ENCODE peak calls at places on chromosomes 1 and 21, in six cellular contexts. One of them, this sample, is unnamed.

GRCh38 chr1:197388801-197389200 is 120.7 kb downstream of the CRB1 start:
- DNase-seq in GM23248: no peak
- DNase-seq in endodermal cell: no peak
- DNase-seq in neural progenitor cell: no peak
- DNase-seq in psoas muscle: no peak
- DNase-seq in A549: no peak
- DNase-seq in this sample: no peak

GRCh38 chr1:201266774-201267173 is 16.5 kb upstream of the PKP1 start:
- DNase-seq in psoas muscle: no peak
- DNase-seq in endodermal cell: peak; percentile 8
- DNase-seq in neural progenitor cell: no peak
- DNase-seq in GM23248: peak; percentile 98
- DNase-seq in A549: peak; percentile 92
- DNase-seq in this sample: peak; percentile 46

GRCh38 chr1:85496881-85497582 is 32.1 kb upstream of the DDAH1 start:
- DNase-seq in GM23248: peak; percentile 56
- DNase-seq in psoas muscle: no peak
- DNase-seq in A549: no peak
- DNase-seq in neural progenitor cell: no peak
- DNase-seq in endodermal cell: no peak
- DNase-seq in this sample: peak; percentile 62

GRCh38 chr1:40435471-40435870 is 14.8 kb upstream of the ZFP69B start:
- DNase-seq in psoas muscle: no peak
- DNase-seq in endodermal cell: no peak
- DNase-seq in neural progenitor cell: no peak
- DNase-seq in A549: no peak
- DNase-seq in GM23248: peak; percentile 68
- DNase-seq in this sample: no peak

GRCh38 chr1:223198628-223198965 is 55.5 kb upstream of the TLR5 start:
- DNase-seq in endodermal cell: no peak
- DNase-seq in A549: no peak
- DNase-seq in psoas muscle: no peak
- DNase-seq in GM23248: no peak
- DNase-seq in neural progenitor cell: no peak
- DNase-seq in this sample: no peak

GRCh38 chr21:16768096-16768495 is 744.7 kb upstream of the CXADR start:
- DNase-seq in A549: no peak
- DNase-seq in GM23248: no peak
- DNase-seq in psoas muscle: no peak
- DNase-seq in neural progenitor cell: no peak
- DNase-seq in endodermal cell: no peak
- DNase-seq in this sample: no peak

GRCh38 chr1:32759521-32759980 is 57.0 kb upstream of the SYNC start:
- DNase-seq in A549: no peak
- DNase-seq in endodermal cell: peak; percentile 71
- DNase-seq in GM23248: no peak
- DNase-seq in neural progenitor cell: no peak
- DNase-seq in psoas muscle: no peak
- DNase-seq in this sample: no peak

GRCh38 chr1:203271018-203271743 is 34.1 kb upstream of the BTG2 start:
- DNase-seq in psoas muscle: no peak
- DNase-seq in GM23248: peak; percentile 68
- DNase-seq in A549: peak; percentile 36
- DNase-seq in endodermal cell: peak; percentile 83
- DNase-seq in neural progenitor cell: peak; percentile 69
- DNase-seq in this sample: no peak

GRCh38 chr1:97680894-97681293 is 239.9 kb downstream of the DPYD start:
- DNase-seq in A549: no peak
- DNase-seq in GM23248: no peak
- DNase-seq in neural progenitor cell: no peak
- DNase-seq in psoas muscle: no peak
- DNase-seq in endodermal cell: no peak
- DNase-seq in this sample: no peak

GRCh38 chr1:248007778-248008177 is 5.7 kb upstream of the OR2L5 start:
- DNase-seq in GM23248: no peak
- DNase-seq in psoas muscle: no peak
- DNase-seq in neural progenitor cell: no peak
- DNase-seq in A549: no peak
- DNase-seq in endodermal cell: no peak
- DNase-seq in this sample: no peak

GRCh38 chr1:9910425-9911178 is 533 bp upstream of the CTNNBIP1 start:
- DNase-seq in endodermal cell: peak; percentile 100
- DNase-seq in neural progenitor cell: peak; percentile 100
- DNase-seq in A549: peak; percentile 90
- DNase-seq in GM23248: peak; percentile 100
- DNase-seq in psoas muscle: peak; percentile 100
- DNase-seq in this sample: peak; percentile 100

GRCh38 chr1:20893931-20894330 is 106.8 kb upstream of the HP1BP3 start:
- DNase-seq in endodermal cell: no peak
- DNase-seq in psoas muscle: no peak
- DNase-seq in GM23248: no peak
- DNase-seq in A549: no peak
- DNase-seq in neural progenitor cell: no peak
- DNase-seq in this sample: no peak

GRCh38 chr21:35256468-35256988 is 207.4 kb upstream of the RUNX1 start:
- DNase-seq in neural progenitor cell: peak; percentile 24
- DNase-seq in endodermal cell: peak; percentile 57
- DNase-seq in GM23248: peak; percentile 96
- DNase-seq in psoas muscle: peak; percentile 97
- DNase-seq in A549: peak; percentile 58
- DNase-seq in this sample: peak; percentile 94

GRCh38 chr1:111596499-111596898 is 23.1 kb upstream of the RAP1A start:
- DNase-seq in GM23248: no peak
- DNase-seq in A549: no peak
- DNase-seq in neural progenitor cell: no peak
- DNase-seq in endodermal cell: no peak
- DNase-seq in psoas muscle: no peak
- DNase-seq in this sample: no peak

GRCh38 chr1:43936470-43937151 is 3.0 kb downstream of the ARTN start:
- DNase-seq in GM23248: peak; percentile 69
- DNase-seq in endodermal cell: peak; percentile 87
- DNase-seq in A549: no peak
- DNase-seq in neural progenitor cell: peak; percentile 80
- DNase-seq in psoas muscle: peak; percentile 66
- DNase-seq in this sample: no peak

GRCh38 chr1:26690576-26691031 is 5.2 kb upstream of the ARID1A start:
- DNase-seq in endodermal cell: no peak
- DNase-seq in GM23248: no peak
- DNase-seq in psoas muscle: no peak
- DNase-seq in A549: no peak
- DNase-seq in neural progenitor cell: peak; percentile 48
- DNase-seq in this sample: no peak

GRCh38 chr1:118984086-118984989 is 3.8 kb downstream of the TBX15 start:
- DNase-seq in neural progenitor cell: peak; percentile 77
- DNase-seq in A549: no peak
- DNase-seq in GM23248: peak; percentile 85
- DNase-seq in psoas muscle: peak; percentile 77
- DNase-seq in endodermal cell: peak; percentile 83
- DNase-seq in this sample: peak; percentile 98

GRCh38 chr1:228270032-228270431 is 62.2 kb downstream of the OBSCN start:
- DNase-seq in GM23248: peak; percentile 75
- DNase-seq in A549: no peak
- DNase-seq in neural progenitor cell: no peak
- DNase-seq in psoas muscle: no peak
- DNase-seq in endodermal cell: no peak
- DNase-seq in this sample: no peak

GRCh38 chr1:88855986-88856385 is 35.4 kb downstream of the GTF2B start:
- DNase-seq in neural progenitor cell: no peak
- DNase-seq in psoas muscle: no peak
- DNase-seq in A549: no peak
- DNase-seq in endodermal cell: no peak
- DNase-seq in GM23248: peak; percentile 6
- DNase-seq in this sample: no peak

GRCh38 chr1:12173631-12174121 is 6.9 kb downstream of the TNFRSF1B start:
- DNase-seq in psoas muscle: no peak
- DNase-seq in neural progenitor cell: no peak
- DNase-seq in GM23248: no peak
- DNase-seq in A549: no peak
- DNase-seq in endodermal cell: no peak
- DNase-seq in this sample: no peak

GRCh38 chr1:199151634-199152429 is 513.0 kb downstream of the PTPRC start:
- DNase-seq in endodermal cell: no peak
- DNase-seq in psoas muscle: no peak
- DNase-seq in A549: no peak
- DNase-seq in neural progenitor cell: no peak
- DNase-seq in GM23248: no peak
- DNase-seq in this sample: no peak

GRCh38 chr1:199447906-199448305 is 579.6 kb upstream of the NR5A2 start:
- DNase-seq in psoas muscle: no peak
- DNase-seq in A549: no peak
- DNase-seq in GM23248: no peak
- DNase-seq in neural progenitor cell: peak; percentile 23
- DNase-seq in endodermal cell: no peak
- DNase-seq in this sample: no peak

GRCh38 chr1:92975551-92976232 is 14.4 kb upstream of the DIPK1A start:
- DNase-seq in neural progenitor cell: no peak
- DNase-seq in psoas muscle: no peak
- DNase-seq in endodermal cell: no peak
- DNase-seq in GM23248: no peak
- DNase-seq in A549: no peak
- DNase-seq in this sample: no peak

GRCh38 chr21:35280221-35280620 is 231.1 kb upstream of the RUNX1 start:
- DNase-seq in psoas muscle: no peak
- DNase-seq in neural progenitor cell: no peak
- DNase-seq in A549: no peak
- DNase-seq in GM23248: no peak
- DNase-seq in endodermal cell: no peak
- DNase-seq in this sample: no peak

GRCh38 chr1:6287431-6287886 is 26.6 kb upstream of the GPR153 start:
- DNase-seq in A549: no peak
- DNase-seq in GM23248: no peak
- DNase-seq in endodermal cell: no peak
- DNase-seq in psoas muscle: no peak
- DNase-seq in neural progenitor cell: no peak
- DNase-seq in this sample: no peak

GRCh38 chr1:118148034-118148433 is 37.0 kb downstream of the SPAG17 start:
- DNase-seq in neural progenitor cell: no peak
- DNase-seq in GM23248: peak; percentile 48
- DNase-seq in A549: no peak
- DNase-seq in endodermal cell: peak; percentile 52
- DNase-seq in psoas muscle: no peak
- DNase-seq in this sample: no peak

GRCh38 chr1:109782514-109782913 is 18.8 kb upstream of the EPS8L3 start:
- DNase-seq in A549: no peak
- DNase-seq in GM23248: no peak
- DNase-seq in endodermal cell: peak; percentile 58
- DNase-seq in psoas muscle: peak; percentile 31
- DNase-seq in neural progenitor cell: no peak
- DNase-seq in this sample: no peak

GRCh38 chr1:46487818-46488218 is 1.8 kb upstream of the DMBX1 start:
- DNase-seq in A549: peak; percentile 44
- DNase-seq in endodermal cell: peak; percentile 88
- DNase-seq in neural progenitor cell: peak; percentile 90
- DNase-seq in psoas muscle: no peak
- DNase-seq in GM23248: no peak
- DNase-seq in this sample: no peak

DNA sequence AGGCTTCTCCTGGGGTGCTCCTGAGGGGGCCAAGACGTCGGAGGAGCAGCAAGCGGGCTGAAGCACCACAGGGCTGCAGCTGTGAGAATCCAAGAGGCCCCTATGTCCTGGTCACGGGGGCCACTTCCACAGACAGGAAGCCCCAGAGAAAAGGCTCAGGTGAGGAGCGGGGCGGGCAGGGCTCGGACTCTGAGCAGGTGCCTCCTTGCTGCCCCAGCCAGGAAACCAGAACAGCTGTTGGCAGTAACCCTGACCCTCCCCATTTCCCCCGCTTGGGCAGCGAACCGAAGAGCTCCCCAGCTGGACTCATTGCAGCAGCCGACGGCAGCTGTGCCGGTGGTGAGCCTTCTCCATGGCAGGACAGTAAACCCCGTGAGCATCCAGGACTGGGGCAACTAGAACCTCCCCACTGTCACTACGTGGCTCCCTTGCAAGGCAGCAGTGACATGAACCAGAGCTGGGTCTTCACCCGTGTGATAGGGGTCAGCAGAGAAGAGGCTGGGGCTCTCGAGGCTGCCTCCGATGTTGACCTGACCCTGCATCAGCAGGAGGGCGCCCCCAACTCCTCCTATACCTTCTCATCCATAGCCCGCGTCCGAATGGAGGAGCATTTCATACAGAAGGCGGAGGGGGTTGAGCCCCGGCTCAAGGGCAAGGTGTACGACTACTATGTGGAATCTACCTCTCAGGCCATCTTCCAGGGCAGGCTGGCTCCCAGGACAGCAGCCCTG is 625 bp downstream of the KLHDC7A start:
- DNase-seq in GM23248: no peak
- DNase-seq in neural progenitor cell: no peak
- DNase-seq in endodermal cell: peak; percentile 63
- DNase-seq in A549: no peak
- DNase-seq in psoas muscle: no peak
- DNase-seq in this sample: no peak
- H3K4me1 ChIP-seq in GM23248: no peaks in the 10 kb centered on the region
- H3K4me1 ChIP-seq in neural progenitor cell: peaks cover 23% of the 10 kb centered on the region
- H3K4me1 ChIP-seq in endodermal cell: peaks cover 14% of the 10 kb centered on the region
- H3K4me1 ChIP-seq in A549: peaks cover 22% of the 10 kb centered on the region
- H3K4me1 ChIP-seq in psoas muscle: no peaks in the 10 kb centered on the region
- H3K4me1 ChIP-seq in this sample: no peaks in the 10 kb centered on the region

GRCh38 chr1:208919371-208919770 is 664.1 kb upstream of the CAMK1G start:
- DNase-seq in endodermal cell: no peak
- DNase-seq in GM23248: peak; percentile 55
- DNase-seq in neural progenitor cell: no peak
- DNase-seq in psoas muscle: no peak
- DNase-seq in A549: no peak
- DNase-seq in this sample: no peak
- H3K4me3 ChIP-seq in endodermal cell: no peak overlapping the region
- H3K4me3 ChIP-seq in GM23248: no peak overlapping the region
- H3K4me3 ChIP-seq in neural progenitor cell: no peak overlapping the region
- H3K4me3 ChIP-seq in psoas muscle: no peak overlapping the region
- H3K4me3 ChIP-seq in A549: no peak overlapping the region
- H3K4me3 ChIP-seq in this sample: no peak overlapping the region

GRCh38 chr1:161307892-161308638 is 1.7 kb downstream of the MPZ start:
- DNase-seq in neural progenitor cell: no peak
- DNase-seq in psoas muscle: no peak
- DNase-seq in A549: no peak
- DNase-seq in GM23248: no peak
- DNase-seq in endodermal cell: no peak
- DNase-seq in this sample: no peak
- H3K9me3 ChIP-seq in neural progenitor cell: no peaks in the 10 kb centered on the region
- H3K9me3 ChIP-seq in psoas muscle: no peaks in the 10 kb centered on the region
- H3K9me3 ChIP-seq in A549: no peaks in the 10 kb centered on the region
- H3K9me3 ChIP-seq in GM23248: no peaks in the 10 kb centered on the region
- H3K9me3 ChIP-seq in endodermal cell: no peaks in the 10 kb centered on the region
- H3K9me3 ChIP-seq in this sample: no peaks in the 10 kb centered on the region

GRCh38 chr1:226489718-226490440 is 58.7 kb upstream of the STUM start:
- DNase-seq in psoas muscle: no peak
- DNase-seq in A549: no peak
- DNase-seq in GM23248: no peak
- DNase-seq in neural progenitor cell: no peak
- DNase-seq in endodermal cell: no peak
- DNase-seq in this sample: no peak
- H3K4me1 ChIP-seq in psoas muscle: no peaks in the 10 kb centered on the region
- H3K4me1 ChIP-seq in A549: no peaks in the 10 kb centered on the region
- H3K4me1 ChIP-seq in GM23248: no peaks in the 10 kb centered on the region
- H3K4me1 ChIP-seq in neural progenitor cell: no peaks in the 10 kb centered on the region
- H3K4me1 ChIP-seq in endodermal cell: no peaks in the 10 kb centered on the region
- H3K4me1 ChIP-seq in this sample: no peaks in the 10 kb centered on the region

This sample was measured in SJSA1.